ENCODE peak calls at places on chromosome 5, in nine cellular contexts. One of them, this sample, is unnamed.

GRCh38 chr5:161547573-161548471 is 1.3 kb upstream of the GABRB2 start:
- DNase-seq in NCI-H69: peak
- DNase-seq in EL: no peak
- DNase-seq in NCI-H2081 treated with DMSO at 0.1 percent for 48 hours: no peak
- DNase-seq in RCC 7860: no peak
- DNase-seq in M059J: no peak
- DNase-seq in hypothalamus: peak
- DNase-seq in GM12865: peak
- DNase-seq in stimulated activated CD4-positive, alpha-beta T cell treated with anti-CD3 and anti-CD28 coated beads, Interleukin-2, amount 100 ng/mL, for 48 hours: no peak
- DNase-seq in this sample: peak

GRCh38 chr5:94776167-94776566 is 157.7 kb downstream of the SLF1 start:
- DNase-seq in EL: peak
- DNase-seq in stimulated activated CD4-positive, alpha-beta T cell treated with anti-CD3 and anti-CD28 coated beads, Interleukin-2, amount 100 ng/mL, for 48 hours: no peak
- DNase-seq in hypothalamus: no peak
- DNase-seq in M059J: peak
- DNase-seq in RCC 7860: no peak
- DNase-seq in GM12865: no peak
- DNase-seq in NCI-H69: peak
- DNase-seq in NCI-H2081 treated with DMSO at 0.1 percent for 48 hours: no peak
- DNase-seq in this sample: no peak

GRCh38 chr5:135539430-135540005 is 3.8 kb upstream of the NEUROG1 start:
- DNase-seq in NCI-H69: no peak
- DNase-seq in GM12865: no peak
- DNase-seq in stimulated activated CD4-positive, alpha-beta T cell treated with anti-CD3 and anti-CD28 coated beads, Interleukin-2, amount 100 ng/mL, for 48 hours: no peak
- DNase-seq in RCC 7860: no peak
- DNase-seq in NCI-H2081 treated with DMSO at 0.1 percent for 48 hours: no peak
- DNase-seq in hypothalamus: no peak
- DNase-seq in EL: no peak
- DNase-seq in M059J: no peak
- DNase-seq in this sample: no peak

GRCh38 chr5:74643160-74643562 is 2.6 kb upstream of the ENC1 start:
- DNase-seq in EL: peak
- DNase-seq in M059J: peak
- DNase-seq in hypothalamus: no peak
- DNase-seq in GM12865: no peak
- DNase-seq in NCI-H69: no peak
- DNase-seq in stimulated activated CD4-positive, alpha-beta T cell treated with anti-CD3 and anti-CD28 coated beads, Interleukin-2, amount 100 ng/mL, for 48 hours: no peak
- DNase-seq in RCC 7860: peak
- DNase-seq in NCI-H2081 treated with DMSO at 0.1 percent for 48 hours: no peak
- DNase-seq in this sample: no peak

GRCh38 chr5:129110742-129111141 is 16.2 kb downstream of the ISOC1 start:
- DNase-seq in EL: no peak
- DNase-seq in GM12865: no peak
- DNase-seq in stimulated activated CD4-positive, alpha-beta T cell treated with anti-CD3 and anti-CD28 coated beads, Interleukin-2, amount 100 ng/mL, for 48 hours: no peak
- DNase-seq in NCI-H69: no peak
- DNase-seq in hypothalamus: no peak
- DNase-seq in M059J: no peak
- DNase-seq in NCI-H2081 treated with DMSO at 0.1 percent for 48 hours: no peak
- DNase-seq in RCC 7860: no peak
- DNase-seq in this sample: no peak

GRCh38 chr5:29208026-29208425 is 1985.5 kb upstream of the CDH6 start:
- DNase-seq in GM12865: no peak
- DNase-seq in RCC 7860: no peak
- DNase-seq in NCI-H69: peak
- DNase-seq in EL: no peak
- DNase-seq in hypothalamus: no peak
- DNase-seq in NCI-H2081 treated with DMSO at 0.1 percent for 48 hours: no peak
- DNase-seq in stimulated activated CD4-positive, alpha-beta T cell treated with anti-CD3 and anti-CD28 coated beads, Interleukin-2, amount 100 ng/mL, for 48 hours: no peak
- DNase-seq in M059J: no peak
- DNase-seq in this sample: no peak

GRCh38 chr5:154627711-154628678 is 127.2 kb upstream of the LARP1 start:
- DNase-seq in NCI-H69: no peak
- DNase-seq in NCI-H2081 treated with DMSO at 0.1 percent for 48 hours: no peak
- DNase-seq in M059J: no peak
- DNase-seq in EL: peak
- DNase-seq in stimulated activated CD4-positive, alpha-beta T cell treated with anti-CD3 and anti-CD28 coated beads, Interleukin-2, amount 100 ng/mL, for 48 hours: no peak
- DNase-seq in GM12865: no peak
- DNase-seq in RCC 7860: no peak
- DNase-seq in hypothalamus: no peak
- DNase-seq in this sample: no peak

GRCh38 chr5:176474476-176474875 is 26.3 kb downstream of the FAF2 start:
- DNase-seq in EL: peak
- DNase-seq in GM12865: no peak
- DNase-seq in stimulated activated CD4-positive, alpha-beta T cell treated with anti-CD3 and anti-CD28 coated beads, Interleukin-2, amount 100 ng/mL, for 48 hours: no peak
- DNase-seq in M059J: peak
- DNase-seq in hypothalamus: no peak
- DNase-seq in NCI-H69: no peak
- DNase-seq in NCI-H2081 treated with DMSO at 0.1 percent for 48 hours: no peak
- DNase-seq in RCC 7860: no peak
- DNase-seq in this sample: no peak

GRCh38 chr5:163682226-163682625 is 176.8 kb downstream of the MAT2B start:
- DNase-seq in EL: no peak
- DNase-seq in M059J: no peak
- DNase-seq in NCI-H2081 treated with DMSO at 0.1 percent for 48 hours: no peak
- DNase-seq in RCC 7860: no peak
- DNase-seq in GM12865: no peak
- DNase-seq in stimulated activated CD4-positive, alpha-beta T cell treated with anti-CD3 and anti-CD28 coated beads, Interleukin-2, amount 100 ng/mL, for 48 hours: no peak
- DNase-seq in NCI-H69: no peak
- DNase-seq in hypothalamus: no peak
- DNase-seq in this sample: no peak

GRCh38 chr5:56128166-56128565 is 105.0 kb downstream of the ANKRD55 start:
- DNase-seq in M059J: no peak
- DNase-seq in stimulated activated CD4-positive, alpha-beta T cell treated with anti-CD3 and anti-CD28 coated beads, Interleukin-2, amount 100 ng/mL, for 48 hours: peak
- DNase-seq in RCC 7860: no peak
- DNase-seq in hypothalamus: no peak
- DNase-seq in NCI-H69: no peak
- DNase-seq in GM12865: peak
- DNase-seq in EL: no peak
- DNase-seq in NCI-H2081 treated with DMSO at 0.1 percent for 48 hours: no peak
- DNase-seq in this sample: no peak

GRCh38 chr5:112077180-112077579 is 320.2 kb upstream of the NREP start:
- DNase-seq in NCI-H69: no peak
- DNase-seq in hypothalamus: no peak
- DNase-seq in stimulated activated CD4-positive, alpha-beta T cell treated with anti-CD3 and anti-CD28 coated beads, Interleukin-2, amount 100 ng/mL, for 48 hours: no peak
- DNase-seq in NCI-H2081 treated with DMSO at 0.1 percent for 48 hours: no peak
- DNase-seq in GM12865: peak
- DNase-seq in RCC 7860: peak
- DNase-seq in M059J: peak
- DNase-seq in EL: peak
- DNase-seq in this sample: no peak

This sample was measured in NCI-H1105 treated with DMSO at 0.1 percent for 48 hours.